ENCODE peak calls at places on chromosomes 13 and 19, in four cellular contexts. T, N, S and M are unnamed samples.

GRCh38 chr19:11673608-11674041 is 65.1 kb downstream of the ZNF823 start:
- DNase-seq in T (peak), N (peak), S (peak), M (peak)

GRCh38 chr13:24097667-24098066 is 62.9 kb upstream of the SPATA13 start:
- DNase-seq in T (no peak), S (no peak), N (no peak), M (no peak)

GRCh38 chr19:31715249-31715944 is 366.2 kb upstream of the TSHZ3 start:
- DNase-seq in N (no peak), S (peak), T (no peak), M (no peak)

GRCh38 chr19:33450689-33451088 is 70.9 kb downstream of the PEPD start:
- DNase-seq in N (no peak), T (no peak), S (no peak), M (no peak)

GRCh38 chr19:18799389-18799970 is 8.4 kb upstream of the COMP start:
- DNase-seq in N (no peak), S (no peak), T (no peak), M (no peak)

GRCh38 chr19:16143399-16144215 is at the start of gene HSH2D:
- DNase-seq in S (no peak), T (no peak), N (no peak), M (no peak)

GRCh38 chr13:87827479-87827878 is 156.3 kb downstream of the SLITRK5 start:
- DNase-seq in T (no peak), N (no peak), S (peak), M (peak)

GRCh38 chr13:94947392-94947791 is 235.0 kb upstream of the SOX21 start:
- DNase-seq in T (no peak), N (no peak), S (no peak), M (no peak)

GRCh38 chr19:16319466-16319865 is 5.2 kb upstream of the KLF2 start:
- DNase-seq in S (peak), N (no peak), T (no peak), M (no peak)

GRCh38 chr19:37346091-37346490 is 24.8 kb upstream of the ZNF527 start:
- DNase-seq in T (no peak), N (no peak), S (no peak), M (no peak)

GRCh38 chr19:751501-752341 is 809 bp downstream of the MISP start:
- DNase-seq in N (no peak), S (peak), T (no peak), M (no peak)

GRCh38 chr19:39647918-39648317 is 7.8 kb upstream of the LGALS16 start:
- DNase-seq in T (no peak), N (no peak), S (no peak), M (no peak)

GRCh38 chr13:106507560-106508274 is 27.7 kb downstream of the EFNB2 start:
- DNase-seq in S (peak), T (no peak), N (peak), M (no peak)

GRCh38 chr19:6103217-6103644 is 7.1 kb downstream of the RFX2 start:
- DNase-seq in T (no peak), N (no peak), S (peak), M (no peak)

GRCh38 chr13:60169239-60170031 is 5.7 kb upstream of the DIAPH3 start:
- DNase-seq in T (no peak), S (no peak), N (no peak), M (no peak)

GRCh38 chr13:40139896-40140520 is 484.5 kb downstream of the COG6 start:
- DNase-seq in S (no peak), N (no peak), T (no peak), M (no peak)